ENCODE peak calls at places on chromosomes 16 and 17, in seven cellular contexts. Q is WTC11; U is stimulated activated CD4-positive, alpha-beta T cell treated with anti-CD3 and anti-CD28 coated beads, Interleukin-4, amount 100 ng/mL, for 1 hour; O is astrocyte of the cerebellum; P is glomerular endothelial cell; E is RWPE1; M is iris pigment epithelial cell. A is an unnamed sample.

GRCh38 chr17:77528516-77529327 is 388.0 kb downstream of the SEC14L1 start:
- DNase-seq in Q (peak; percentile 76), U (peak; percentile 41), O (no peak), P (no peak), E (no peak), M (no peak), A (peak; percentile 25)

GRCh38 chr16:87390641-87391323 is 1.4 kb upstream of the MAP1LC3B start:
- DNase-seq in Q (no peak), U (no peak), O (no peak), P (no peak), E (no peak), M (no peak), A (peak; percentile 16)

GRCh38 chr17:15442316-15443185 is 24.9 kb downstream of the CDRT4 start:
- DNase-seq in Q (no peak), U (no peak), O (no peak), P (no peak), E (no peak), M (no peak), A (no peak)

GRCh38 chr17:45246338-45246737 is 15.6 kb downstream of the SPATA32 start:
- DNase-seq in Q (no peak), U (no peak), O (no peak), P (no peak), E (no peak), M (no peak), A (no peak)

GRCh38 chr17:49298371-49298976 is 63.6 kb downstream of the ZNF652 start:
- DNase-seq in Q (no peak), U (no peak), O (no peak), P (no peak), E (no peak), M (no peak), A (no peak)

GRCh38 chr17:7882629-7883028 is 6.0 kb upstream of the CHD3 start:
- DNase-seq in Q (no peak), U (no peak), O (no peak), P (no peak), E (no peak), M (peak; percentile 31), A (no peak)

GRCh38 chr17:250487-251300 is 69.2 kb upstream of the DOC2B start:
- DNase-seq in Q (peak; percentile 7), U (no peak), O (no peak), P (no peak), E (no peak), M (no peak), A (peak; percentile 4)

GRCh38 chr16:8989099-8989878 is 25.6 kb upstream of the USP7 start:
- DNase-seq in Q (no peak), U (no peak), O (no peak), P (no peak), E (no peak), M (no peak), A (no peak)

GRCh38 chr17:69913241-69914015 is 161.6 kb upstream of the KCNJ16 start:
- DNase-seq in Q (no peak), U (no peak), O (no peak), P (no peak), E (no peak), M (peak; percentile 28), A (no peak)

GRCh38 chr16:19872179-19872863 is 12.3 kb downstream of the GPRC5B start:
- DNase-seq in Q (no peak), U (no peak), O (no peak), P (no peak), E (no peak), M (no peak), A (no peak)

GRCh38 chr17:79789943-79790804 is 6.7 kb downstream of the CBX8 start:
- DNase-seq in Q (peak; percentile 72), U (no peak), O (no peak), P (no peak), E (no peak), M (no peak), A (no peak)

GRCh38 chr17:17685775-17686291 is 4.6 kb downstream of the RAI1 start:
- DNase-seq in Q (no peak), U (no peak), O (no peak), P (no peak), E (peak; percentile 80), M (peak; percentile 85), A (no peak)

GRCh38 chr16:8863594-8864424 is 5.0 kb downstream of the CARHSP1 start:
- DNase-seq in Q (peak; percentile 45), U (no peak), O (no peak), P (no peak), E (no peak), M (no peak), A (peak; percentile 45)

GRCh38 chr16:84497418-84497817 is 7.0 kb downstream of the MEAK7 start:
- DNase-seq in Q (no peak), U (no peak), O (no peak), P (no peak), E (no peak), M (no peak), A (no peak)

A was measured in left ventricle myocardium inferior.